ENCODE peak calls at places on chromosomes 5 and 9, in five cellular contexts. D is pancreas, F is brain microvascular endothelial cell, V is suprapubic skin, U is endodermal cell. Y is an unnamed sample.

GRCh38 chr5:79143684-79144379 is 32.2 kb downstream of the BHMT start:
- DNase-seq in D (no peak), V (no peak), F (peak; percentile 10), U (no peak), Y (no peak)

GRCh38 chr5:128441165-128441564 is 96.9 kb downstream of the FBN2 start:
- DNase-seq in U (no peak), D (no peak), V (no peak), F (no peak), Y (no peak)

GRCh38 chr5:35835796-35836742 is 20.6 kb upstream of the IL7R start:
- DNase-seq in V (no peak), U (no peak), D (no peak), F (no peak), Y (no peak)

GRCh38 chr5:6000867-6001266 is 377.5 kb downstream of the MED10 start:
- DNase-seq in F (no peak), V (no peak), U (no peak), D (no peak), Y (no peak)

GRCh38 chr5:135230326-135230925 is 168.6 kb downstream of the MACROH2A1 start:
- DNase-seq in V (no peak), D (no peak), U (no peak), F (peak; percentile 66), Y (no peak)

GRCh38 chr5:80569961-80570786 is at the start of gene ANKRD34B:
- DNase-seq in F (no peak), U (peak; percentile 91), D (peak; percentile 62), V (no peak), Y (no peak)

GRCh38 chr5:9348296-9348996 is 197.4 kb downstream of the SEMA5A start:
- DNase-seq in U (no peak), D (no peak), F (peak; percentile 35), V (no peak), Y (no peak)

GRCh38 chr9:98861881-98862501 is 54.5 kb downstream of the GALNT12 start:
- DNase-seq in F (peak; percentile 65), D (no peak), U (no peak), V (peak; percentile 80), Y (peak; percentile 83)

GRCh38 chr5:37251673-37252072 is 2.5 kb upstream of the CPLANE1 start:
- DNase-seq in F (no peak), V (no peak), U (no peak), D (no peak), Y (no peak)

DNA sequence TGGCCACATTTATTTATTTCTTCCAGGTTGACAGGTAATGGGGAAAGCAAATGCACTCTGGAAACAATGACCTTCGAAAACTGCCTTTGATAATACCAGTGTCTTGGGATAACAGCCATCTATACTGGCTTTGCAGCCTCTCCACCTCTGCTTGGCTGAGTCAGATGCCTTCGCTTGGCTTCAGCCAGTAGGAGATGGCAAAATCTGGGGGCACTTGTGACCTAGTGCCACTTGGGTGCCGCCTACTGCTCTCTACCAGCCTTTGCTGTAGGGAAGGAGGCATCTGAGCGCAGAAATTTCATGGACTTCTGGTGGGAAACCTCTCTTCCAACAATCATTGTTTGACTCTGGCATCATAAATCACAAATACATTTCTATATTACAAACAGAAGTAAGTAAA is 21.8 kb downstream of the FYB1 start:
- DNase-seq in D (no peak), F (no peak), U (no peak), V (no peak), Y (no peak)
- TF ChIP-seq CTCF in D (no peak), F (no peak), U (no peak), V (no peak), Y (no peak)

DNA sequence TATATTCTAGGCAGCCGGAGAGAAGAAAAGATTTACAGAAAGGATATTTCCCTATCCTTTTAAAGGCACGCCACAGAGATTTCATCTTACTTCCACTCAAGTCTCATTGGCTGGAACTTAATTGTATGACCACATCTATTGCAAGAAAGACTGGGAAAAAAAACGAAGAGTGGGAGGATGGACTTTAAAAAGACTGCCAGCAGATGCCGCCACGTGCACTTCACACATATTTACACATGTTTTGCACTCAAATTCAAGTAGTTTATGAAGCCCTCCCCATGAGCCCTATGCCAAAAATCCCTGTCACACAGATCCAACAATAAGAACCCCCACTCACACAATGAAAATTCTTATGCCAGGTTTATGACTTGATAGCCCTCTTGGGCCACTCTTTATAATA is 138.5 kb upstream of the TYRP1 start:
- DNase-seq in U (peak; percentile 70), V (no peak), D (no peak), F (no peak), Y (no peak)
- TF ChIP-seq CTCF in U (peak; percentile 71), V (no peak), D (no peak), F (peak; percentile 38), Y (no peak)

GRCh38 chr5:56861893-56862485 is 46.6 kb downstream of the MAP3K1 start:
- DNase-seq in U (no peak), V (no peak), D (no peak), F (no peak), Y (no peak)
- TF ChIP-seq CTCF in U (no peak), V (no peak), D (no peak), F (no peak), Y (no peak)

DNA sequence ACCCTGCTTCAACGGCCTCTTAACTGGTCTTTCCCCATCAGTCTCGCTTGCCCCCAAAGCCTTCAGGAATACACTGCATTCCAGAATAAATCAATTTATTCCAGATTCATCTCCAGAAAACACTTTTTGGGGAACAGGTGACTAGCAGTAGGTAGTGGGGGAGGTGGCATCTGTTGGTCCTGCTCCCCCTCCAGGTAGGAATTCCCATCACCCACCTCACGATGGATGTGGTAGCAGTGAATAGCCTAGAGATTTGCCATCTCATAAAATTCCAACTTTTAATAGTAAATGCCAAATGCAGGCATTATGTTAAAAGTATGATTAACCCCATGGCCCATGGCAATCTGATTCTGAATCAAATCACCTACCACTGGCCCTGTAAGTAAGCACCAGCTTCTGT is 142.7 kb downstream of the MED27 start:
- DNase-seq in F (no peak), U (no peak), D (no peak), V (no peak), Y (no peak)
- TF ChIP-seq CTCF in F (no peak), U (peak; percentile 60), D (no peak), V (no peak), Y (no peak)

GRCh38 chr5:170216262-170216864 is 16.4 kb upstream of the C5orf58 start:
- DNase-seq in V (no peak), F (peak; percentile 68), U (peak; percentile 70), D (no peak), Y (peak; percentile 15)
- TF ChIP-seq CTCF in V (peak; percentile 6), F (peak; percentile 80), U (peak; percentile 89), D (no peak), Y (peak; percentile 42)

GRCh38 chr5:178787889-178788288 is 57.4 kb upstream of the ZNF354A start:
- DNase-seq in V (no peak), F (no peak), U (peak; percentile 10), D (no peak), Y (no peak)

GRCh38 chr5:178786424-178786823 is 56.0 kb upstream of the ZNF354A start:
- DNase-seq in U (no peak), D (no peak), V (no peak), F (no peak), Y (no peak)

GRCh38 chr5:178790371-178790770 is 59.9 kb upstream of the ZNF354A start:
- DNase-seq in F (no peak), D (peak; percentile 46), V (no peak), U (no peak), Y (no peak)

GRCh38 chr5:178786859-178787499 is 56.5 kb upstream of the ZNF354A start:
- DNase-seq in D (no peak), F (peak; percentile 87), V (no peak), U (peak; percentile 23), Y (no peak)

GRCh38 chr5:178788381-178789085 is 58.1 kb upstream of the ZNF354A start:
- DNase-seq in D (no peak), V (no peak), F (no peak), U (no peak), Y (no peak)
- TF ChIP-seq CTCF in D (no peak), V (no peak), F (no peak), U (peak; percentile 44), Y (no peak)

GRCh38 chr5:53023969-53024368 is 34.8 kb downstream of the ITGA2 start:
- DNase-seq in D (no peak), U (no peak), V (no peak), F (peak; percentile 61), Y (peak; percentile 49)

GRCh38 chr5:53022889-53023511 is 33.8 kb downstream of the ITGA2 start:
- DNase-seq in V (no peak), F (no peak), D (no peak), U (no peak), Y (no peak)

GRCh38 chr5:53017383-53017782 is 28.2 kb downstream of the ITGA2 start:
- DNase-seq in F (no peak), U (no peak), D (no peak), V (no peak), Y (no peak)

GRCh38 chr5:53017794-53018391 is 28.7 kb downstream of the ITGA2 start:
- DNase-seq in D (no peak), V (no peak), U (no peak), F (no peak), Y (no peak)

GRCh38 chr5:53019320-53019719 is 30.2 kb downstream of the ITGA2 start:
- DNase-seq in V (no peak), D (no peak), U (no peak), F (peak; percentile 91), Y (no peak)
- TF ChIP-seq CTCF in V (no peak), D (no peak), U (no peak), F (peak; percentile 61), Y (no peak)

GRCh38 chr9:86193088-86193487 is 66.4 kb downstream of the C9orf153 start:
- DNase-seq in U (no peak), D (no peak), V (no peak), F (no peak), Y (no peak)
- TF ChIP-seq CTCF in U (no peak), D (no peak), V (no peak), F (no peak), Y (no peak)

DNA sequence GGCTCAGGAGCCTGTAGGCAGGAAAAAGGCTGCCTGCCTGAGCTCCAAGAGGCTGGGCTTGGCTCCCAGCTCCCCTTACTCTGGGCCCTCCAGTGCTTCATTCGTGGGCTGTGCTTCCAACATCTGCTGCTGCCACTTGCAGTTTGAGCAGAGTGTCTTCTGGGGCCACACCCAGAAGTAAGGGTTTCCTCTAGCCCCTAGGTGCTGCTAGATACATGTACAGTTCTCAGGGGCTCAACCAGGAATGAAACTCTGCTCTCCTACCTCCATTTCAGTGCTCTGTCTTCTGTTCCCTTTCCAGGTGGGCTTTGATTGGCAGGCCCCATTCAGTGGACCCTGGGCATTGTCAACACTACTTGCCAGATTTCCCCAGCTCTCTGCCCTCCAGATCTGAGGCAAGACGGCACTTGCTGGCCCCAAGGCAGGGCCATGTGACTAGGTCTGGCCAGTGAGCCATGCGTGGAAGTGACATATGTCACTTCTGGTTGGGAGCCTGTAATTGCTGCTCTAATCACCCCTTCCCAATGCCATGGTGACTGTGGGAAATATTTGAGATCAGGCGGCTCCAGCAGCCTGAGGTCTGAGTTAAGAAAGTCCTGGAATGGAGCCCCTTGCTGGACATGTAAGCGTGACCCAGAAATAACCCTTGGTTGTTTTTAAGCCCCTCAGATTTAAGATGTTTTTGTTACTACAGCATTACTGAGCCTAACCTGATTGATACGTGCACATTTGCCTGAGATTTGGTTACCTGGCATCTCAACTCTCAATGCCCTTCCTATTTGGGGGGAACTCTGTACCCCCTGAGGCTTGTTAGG is 9.4 kb upstream of the BOD1 start:
- DNase-seq in D (no peak), U (peak; percentile 34), V (no peak), F (no peak), Y (no peak)
- TF ChIP-seq CTCF in D (no peak), U (no peak), V (no peak), F (no peak), Y (peak; percentile 3)

Y was measured in AG09319.